ENCODE peak calls at places on chromosomes 13 and 19, in nine cellular contexts. One of them, this sample, is unnamed. For H3K36me3, the result is how much of the 10 kb centered on the place peaks cover.

GRCh38 chr19:21698215-21698614 is 69.2 kb downstream of the ZNF100 start:
- DNase-seq in IMR-90: peak
- DNase-seq in upper lobe of right lung: no peak
- DNase-seq in ascending aorta: no peak
- DNase-seq in neural progenitor cell: peak
- DNase-seq in psoas muscle: no peak
- DNase-seq in testis: no peak
- DNase-seq in fibroblast of lung: peak
- DNase-seq in cardiac muscle cell: peak
- DNase-seq in this sample: no peak

GRCh38 chr13:49213997-49214916 is 5.9 kb upstream of the MLNR start:
- DNase-seq in psoas muscle: no peak
- DNase-seq in cardiac muscle cell: no peak
- DNase-seq in fibroblast of lung: no peak
- DNase-seq in upper lobe of right lung: no peak
- DNase-seq in ascending aorta: no peak
- DNase-seq in testis: no peak
- DNase-seq in IMR-90: no peak
- DNase-seq in neural progenitor cell: no peak
- DNase-seq in this sample: no peak

GRCh38 chr19:56538761-56539263 is at the start of gene ZFP28:
- DNase-seq in psoas muscle: peak
- DNase-seq in cardiac muscle cell: no peak
- DNase-seq in testis: peak
- DNase-seq in IMR-90: no peak
- DNase-seq in ascending aorta: peak
- DNase-seq in neural progenitor cell: no peak
- DNase-seq in fibroblast of lung: no peak
- DNase-seq in upper lobe of right lung: peak
- DNase-seq in this sample: no peak

GRCh38 chr13:60787083-60787482 is 390.1 kb downstream of the TDRD3 start:
- DNase-seq in IMR-90: no peak
- DNase-seq in cardiac muscle cell: no peak
- DNase-seq in neural progenitor cell: no peak
- DNase-seq in fibroblast of lung: no peak
- DNase-seq in psoas muscle: no peak
- DNase-seq in testis: no peak
- DNase-seq in ascending aorta: no peak
- DNase-seq in upper lobe of right lung: no peak
- DNase-seq in this sample: no peak

GRCh38 chr19:4016486-4016885 is 8.9 kb downstream of the PIAS4 start:
- DNase-seq in IMR-90: no peak
- DNase-seq in fibroblast of lung: no peak
- DNase-seq in neural progenitor cell: no peak
- DNase-seq in cardiac muscle cell: no peak
- DNase-seq in testis: no peak
- DNase-seq in ascending aorta: no peak
- DNase-seq in upper lobe of right lung: no peak
- DNase-seq in psoas muscle: no peak
- DNase-seq in this sample: no peak

GRCh38 chr13:93861818-93862217 is 617.7 kb downstream of the DCT start:
- DNase-seq in testis: no peak
- DNase-seq in neural progenitor cell: no peak
- DNase-seq in fibroblast of lung: peak
- DNase-seq in upper lobe of right lung: no peak
- DNase-seq in cardiac muscle cell: peak
- DNase-seq in psoas muscle: no peak
- DNase-seq in ascending aorta: no peak
- DNase-seq in IMR-90: peak
- DNase-seq in this sample: no peak

GRCh38 chr19:2325261-2326046 is 2.9 kb downstream of the LSM7 start:
- DNase-seq in psoas muscle: no peak
- DNase-seq in cardiac muscle cell: no peak
- DNase-seq in testis: no peak
- DNase-seq in neural progenitor cell: no peak
- DNase-seq in fibroblast of lung: no peak
- DNase-seq in upper lobe of right lung: no peak
- DNase-seq in IMR-90: no peak
- DNase-seq in ascending aorta: no peak
- DNase-seq in this sample: no peak

GRCh38 chr19:10252707-10253106 is 693 bp downstream of the MRPL4 start:
- DNase-seq in testis: no peak
- DNase-seq in cardiac muscle cell: no peak
- DNase-seq in neural progenitor cell: no peak
- DNase-seq in psoas muscle: no peak
- DNase-seq in upper lobe of right lung: no peak
- DNase-seq in fibroblast of lung: no peak
- DNase-seq in ascending aorta: no peak
- DNase-seq in IMR-90: no peak
- DNase-seq in this sample: no peak

GRCh38 chr13:76339649-76340048 is 546.6 kb downstream of the KCTD12 start:
- DNase-seq in fibroblast of lung: no peak
- DNase-seq in ascending aorta: no peak
- DNase-seq in testis: no peak
- DNase-seq in neural progenitor cell: no peak
- DNase-seq in upper lobe of right lung: no peak
- DNase-seq in cardiac muscle cell: no peak
- DNase-seq in psoas muscle: no peak
- DNase-seq in IMR-90: no peak
- DNase-seq in this sample: no peak

GRCh38 chr13:59906413-59907027 is 257.2 kb downstream of the DIAPH3 start:
- DNase-seq in psoas muscle: no peak
- DNase-seq in testis: no peak
- DNase-seq in neural progenitor cell: peak
- DNase-seq in fibroblast of lung: peak
- DNase-seq in upper lobe of right lung: no peak
- DNase-seq in ascending aorta: no peak
- DNase-seq in IMR-90: peak
- DNase-seq in cardiac muscle cell: peak
- DNase-seq in this sample: no peak

GRCh38 chr13:89457977-89458376 is 1786.8 kb downstream of the SLITRK5 start:
- DNase-seq in ascending aorta: no peak
- DNase-seq in fibroblast of lung: peak
- DNase-seq in neural progenitor cell: no peak
- DNase-seq in psoas muscle: no peak
- DNase-seq in cardiac muscle cell: peak
- DNase-seq in testis: no peak
- DNase-seq in IMR-90: peak
- DNase-seq in upper lobe of right lung: no peak
- DNase-seq in this sample: no peak

GRCh38 chr19:11769995-11770394 is 3.2 kb downstream of the ZNF441 start:
- DNase-seq in testis: no peak
- DNase-seq in IMR-90: no peak
- DNase-seq in psoas muscle: no peak
- DNase-seq in neural progenitor cell: no peak
- DNase-seq in upper lobe of right lung: no peak
- DNase-seq in ascending aorta: no peak
- DNase-seq in cardiac muscle cell: no peak
- DNase-seq in fibroblast of lung: no peak
- DNase-seq in this sample: no peak

GRCh38 chr19:13001502-13002388 is 6.5 kb downstream of the NFIX start:
- DNase-seq in neural progenitor cell: no peak
- DNase-seq in cardiac muscle cell: peak
- DNase-seq in IMR-90: no peak
- DNase-seq in psoas muscle: peak
- DNase-seq in ascending aorta: peak
- DNase-seq in upper lobe of right lung: no peak
- DNase-seq in testis: peak
- DNase-seq in fibroblast of lung: peak
- DNase-seq in this sample: no peak

GRCh38 chr19:3284759-3285646 is 60.5 kb downstream of the CELF5 start:
- DNase-seq in fibroblast of lung: peak
- DNase-seq in upper lobe of right lung: peak
- DNase-seq in ascending aorta: no peak
- DNase-seq in testis: peak
- DNase-seq in psoas muscle: peak
- DNase-seq in IMR-90: peak
- DNase-seq in cardiac muscle cell: peak
- DNase-seq in neural progenitor cell: peak
- DNase-seq in this sample: no peak

GRCh38 chr19:45271098-45271497 is 20.0 kb downstream of the MARK4 start:
- DNase-seq in cardiac muscle cell: no peak
- DNase-seq in fibroblast of lung: no peak
- DNase-seq in psoas muscle: no peak
- DNase-seq in testis: no peak
- DNase-seq in upper lobe of right lung: no peak
- DNase-seq in neural progenitor cell: no peak
- DNase-seq in IMR-90: no peak
- DNase-seq in ascending aorta: no peak
- DNase-seq in this sample: no peak

GRCh38 chr19:35090795-35091214 is 24.8 kb upstream of the FXYD3 start:
- DNase-seq in psoas muscle: no peak
- DNase-seq in neural progenitor cell: peak
- DNase-seq in cardiac muscle cell: no peak
- DNase-seq in testis: no peak
- DNase-seq in upper lobe of right lung: no peak
- DNase-seq in IMR-90: no peak
- DNase-seq in fibroblast of lung: peak
- DNase-seq in ascending aorta: no peak
- DNase-seq in this sample: no peak

GRCh38 chr19:35087393-35087792 is 28.2 kb upstream of the FXYD3 start:
- DNase-seq in ascending aorta: no peak
- DNase-seq in psoas muscle: no peak
- DNase-seq in fibroblast of lung: no peak
- DNase-seq in upper lobe of right lung: no peak
- DNase-seq in IMR-90: no peak
- DNase-seq in testis: no peak
- DNase-seq in cardiac muscle cell: no peak
- DNase-seq in neural progenitor cell: no peak
- DNase-seq in this sample: no peak

GRCh38 chr19:35088514-35088913 is 27.1 kb upstream of the FXYD3 start:
- DNase-seq in cardiac muscle cell: peak
- DNase-seq in IMR-90: peak
- DNase-seq in testis: no peak
- DNase-seq in neural progenitor cell: no peak
- DNase-seq in fibroblast of lung: peak
- DNase-seq in upper lobe of right lung: no peak
- DNase-seq in ascending aorta: no peak
- DNase-seq in psoas muscle: no peak
- DNase-seq in this sample: peak

GRCh38 chr19:35089554-35089953 is 26.1 kb upstream of the FXYD3 start:
- DNase-seq in fibroblast of lung: no peak
- DNase-seq in IMR-90: no peak
- DNase-seq in upper lobe of right lung: no peak
- DNase-seq in testis: no peak
- DNase-seq in psoas muscle: no peak
- DNase-seq in ascending aorta: no peak
- DNase-seq in neural progenitor cell: no peak
- DNase-seq in cardiac muscle cell: no peak
- DNase-seq in this sample: no peak

GRCh38 chr19:35090160-35090794 is 25.3 kb upstream of the FXYD3 start:
- DNase-seq in neural progenitor cell: peak
- DNase-seq in cardiac muscle cell: peak
- DNase-seq in upper lobe of right lung: peak
- DNase-seq in testis: peak
- DNase-seq in ascending aorta: no peak
- DNase-seq in psoas muscle: peak
- DNase-seq in fibroblast of lung: peak
- DNase-seq in IMR-90: peak
- DNase-seq in this sample: no peak
- H3K36me3 ChIP-seq in neural progenitor cell: under half
- H3K36me3 ChIP-seq in cardiac muscle cell: under half
- H3K36me3 ChIP-seq in upper lobe of right lung: under half
- H3K36me3 ChIP-seq in testis: under half
- H3K36me3 ChIP-seq in ascending aorta: under half
- H3K36me3 ChIP-seq in psoas muscle: under half
- H3K36me3 ChIP-seq in fibroblast of lung: under half
- H3K36me3 ChIP-seq in IMR-90: under half
- H3K36me3 ChIP-seq in this sample: under half

DNA sequence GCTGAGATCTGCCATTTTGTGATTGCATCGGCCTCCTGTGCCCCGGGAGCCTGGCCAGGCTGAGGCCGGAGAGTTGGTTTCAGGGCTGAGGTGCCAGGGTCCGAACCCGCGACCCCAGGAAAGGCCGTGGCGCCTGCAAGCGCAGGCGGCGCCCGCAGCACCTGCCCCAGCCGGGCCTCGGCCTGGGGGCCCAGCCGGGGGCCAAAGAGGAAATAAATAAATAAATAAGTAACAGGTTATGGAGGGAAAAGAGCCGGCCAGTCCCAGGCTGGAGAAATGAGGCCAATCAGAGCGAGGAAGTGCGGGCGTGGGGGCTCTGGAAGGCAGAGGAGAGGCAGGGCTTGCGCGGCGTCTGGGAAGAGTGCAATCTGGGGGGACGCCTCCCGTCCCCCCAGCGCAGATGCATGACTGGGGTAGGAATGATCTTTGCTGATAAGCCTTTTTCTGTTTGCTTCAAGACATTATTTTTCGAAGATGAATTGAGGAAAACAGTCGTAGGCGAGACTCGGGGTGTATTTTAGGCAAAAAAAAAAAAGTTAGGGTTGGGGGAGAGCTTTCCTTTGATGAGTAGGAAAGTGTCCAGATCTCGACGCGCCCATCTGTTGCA is 145.6 kb upstream of the ZNF536 start:
- DNase-seq in psoas muscle: no peak
- DNase-seq in fibroblast of lung: no peak
- DNase-seq in testis: peak
- DNase-seq in IMR-90: no peak
- DNase-seq in neural progenitor cell: peak
- DNase-seq in ascending aorta: no peak
- DNase-seq in upper lobe of right lung: no peak
- DNase-seq in cardiac muscle cell: no peak
- DNase-seq in this sample: no peak
- H3K4me3 ChIP-seq in psoas muscle: peak
- H3K4me3 ChIP-seq in fibroblast of lung: peak
- H3K4me3 ChIP-seq in testis: peak
- H3K4me3 ChIP-seq in IMR-90: no peak
- H3K4me3 ChIP-seq in neural progenitor cell: peak
- H3K4me3 ChIP-seq in ascending aorta: peak
- H3K4me3 ChIP-seq in upper lobe of right lung: peak
- H3K4me3 ChIP-seq in cardiac muscle cell: peak
- H3K4me3 ChIP-seq in this sample: peak

DNA sequence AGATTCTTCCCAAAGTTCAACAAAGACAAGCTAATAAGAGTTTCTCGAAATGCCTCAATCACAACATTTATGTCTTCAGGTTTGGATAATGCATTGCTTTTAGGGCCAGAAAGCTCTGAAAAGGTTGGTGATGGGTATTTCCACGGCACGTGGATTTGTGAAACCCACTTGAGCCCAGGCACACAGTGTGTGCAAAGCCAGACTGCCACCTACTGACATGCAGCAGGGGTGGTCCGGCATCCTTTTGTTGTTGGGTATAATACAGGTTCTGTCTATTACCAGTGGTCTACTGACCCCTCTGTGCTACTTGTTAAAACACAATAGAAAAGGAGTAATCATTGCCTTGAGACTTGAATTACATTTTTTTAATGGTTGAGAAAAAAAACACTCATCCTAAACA is 225.6 kb downstream of the RAP2A start:
- DNase-seq in neural progenitor cell: peak
- DNase-seq in upper lobe of right lung: no peak
- DNase-seq in psoas muscle: no peak
- DNase-seq in IMR-90: peak
- DNase-seq in cardiac muscle cell: peak
- DNase-seq in fibroblast of lung: peak
- DNase-seq in testis: peak
- DNase-seq in ascending aorta: no peak
- DNase-seq in this sample: no peak
- TF ChIP-seq CTCF in neural progenitor cell: peak
- TF ChIP-seq CTCF in upper lobe of right lung: peak
- TF ChIP-seq CTCF in psoas muscle: peak
- TF ChIP-seq CTCF in IMR-90: peak
- TF ChIP-seq CTCF in cardiac muscle cell: peak
- TF ChIP-seq CTCF in fibroblast of lung: peak
- TF ChIP-seq CTCF in testis: no peak
- TF ChIP-seq CTCF in ascending aorta: no peak
- TF ChIP-seq CTCF in this sample: peak

GRCh38 chr19:49920624-49921363 is 8.2 kb upstream of the ATF5 start:
- DNase-seq in cardiac muscle cell: no peak
- DNase-seq in ascending aorta: no peak
- DNase-seq in neural progenitor cell: no peak
- DNase-seq in testis: no peak
- DNase-seq in IMR-90: no peak
- DNase-seq in fibroblast of lung: no peak
- DNase-seq in upper lobe of right lung: no peak
- DNase-seq in psoas muscle: no peak
- DNase-seq in this sample: no peak
- H3K36me3 ChIP-seq in cardiac muscle cell: under half
- H3K36me3 ChIP-seq in ascending aorta: half or more
- H3K36me3 ChIP-seq in neural progenitor cell: under half
- H3K36me3 ChIP-seq in testis: under half
- H3K36me3 ChIP-seq in IMR-90: under half
- H3K36me3 ChIP-seq in fibroblast of lung: under half
- H3K36me3 ChIP-seq in upper lobe of right lung: under half
- H3K36me3 ChIP-seq in psoas muscle: under half
- H3K36me3 ChIP-seq in this sample: under half